ENCODE peak calls at places on chromosome 20, in nine cellular contexts. S, B, Y, M, N, X, Q, Z and O are unnamed samples.

GRCh38 chr20:23441850-23442313 is 2.4 kb downstream of the CSTL1 start:
- DNase-seq in N (peak; percentile 84), Z (peak; percentile 32), X (peak; percentile 81), Q (peak; percentile 91), S (peak; percentile 94), B (peak; percentile 65), Y (peak; percentile 92), M (peak; percentile 87), O (peak; percentile 73)

GRCh38 chr20:39258253-39258652 is 296.1 kb downstream of the DHX35 start:
- DNase-seq in Q (no peak), S (no peak), Z (no peak), Y (no peak), M (no peak), B (no peak), N (no peak), X (no peak), O (no peak)

GRCh38 chr20:14885661-14886060 is 548.2 kb upstream of the FLRT3 start:
- DNase-seq in Q (no peak), M (no peak), Y (no peak), Z (no peak), B (no peak), X (no peak), N (no peak), S (peak; percentile 82), O (no peak)

GRCh38 chr20:33653900-33654596 is 8.1 kb upstream of the C20orf144 start:
- DNase-seq in X (no peak), M (no peak), Y (peak; percentile 77), S (peak; percentile 62), Z (no peak), B (peak; percentile 34), Q (no peak), N (no peak), O (peak; percentile 94)

GRCh38 chr20:11155156-11155805 is 481.5 kb upstream of the JAG1 start:
- DNase-seq in M (no peak), N (no peak), Z (no peak), S (peak; percentile 74), X (no peak), B (no peak), Y (no peak), Q (no peak), O (no peak)

GRCh38 chr20:47502801-47503239 is 1.1 kb downstream of the NCOA3 start:
- DNase-seq in S (peak; percentile 63), B (peak; percentile 50), Z (peak; percentile 33), Q (peak; percentile 34), N (peak; percentile 52), X (peak; percentile 54), Y (no peak), M (peak; percentile 9), O (peak; percentile 32)

GRCh38 chr20:5353624-5354496 is 37.1 kb upstream of the PROKR2 start:
- DNase-seq in M (no peak), X (no peak), B (peak; percentile 67), N (no peak), Y (no peak), Q (no peak), Z (peak; percentile 52), S (peak; percentile 69), O (no peak)

GRCh38 chr20:20731945-20732296 is 19.5 kb upstream of the RALGAPA2 start:
- DNase-seq in S (no peak), X (no peak), Z (peak; percentile 37), Y (no peak), Q (no peak), B (peak; percentile 70), N (no peak), M (no peak), O (no peak)

GRCh38 chr20:10172998-10173655 is 45.5 kb upstream of the SNAP25 start:
- DNase-seq in X (no peak), M (no peak), Y (no peak), Z (no peak), N (no peak), S (no peak), B (no peak), Q (no peak), O (no peak)

GRCh38 chr20:3307695-3308094 is 68.7 kb upstream of the SLC4A11 start:
- DNase-seq in M (no peak), Y (no peak), Z (no peak), N (no peak), X (peak; percentile 6), B (no peak), Q (no peak), S (no peak), O (no peak)

GRCh38 chr20:41119593-41120561 is 17.5 kb upstream of the PLCG1 start:
- DNase-seq in N (peak; percentile 52), Q (no peak), M (no peak), S (peak; percentile 86), Z (no peak), X (no peak), B (no peak), Y (no peak), O (no peak)

GRCh38 chr20:21528870-21529269 is 15.0 kb upstream of the NKX2-2 start:
- DNase-seq in X (no peak), N (no peak), Z (no peak), Q (no peak), M (no peak), Y (peak; percentile 12), B (no peak), S (no peak), O (no peak)

GRCh38 chr20:8305449-8305978 is 173.4 kb downstream of the PLCB1 start:
- DNase-seq in Q (peak; percentile 75), B (peak; percentile 58), M (peak; percentile 53), S (peak; percentile 81), Z (no peak), Y (peak; percentile 89), N (peak; percentile 83), X (peak; percentile 43), O (peak; percentile 71)

GRCh38 chr20:61252601-61253263 is 671 bp downstream of the CDH4 start:
- DNase-seq in Q (peak; percentile 36), Y (no peak), N (no peak), M (no peak), X (peak; percentile 33), S (no peak), Z (no peak), B (peak; percentile 32), O (no peak)

GRCh38 chr20:17863577-17864292 is 104.9 kb downstream of the SNX5 start:
- DNase-seq in M (no peak), B (no peak), Q (no peak), N (peak; percentile 100), X (peak; percentile 84), Y (no peak), Z (peak; percentile 27), S (no peak), O (peak; percentile 94)

GRCh38 chr20:50992336-50992732 is 30.6 kb downstream of the KCNG1 start:
- DNase-seq in M (no peak), Q (no peak), B (peak; percentile 86), X (no peak), Z (no peak), N (no peak), S (no peak), Y (peak; percentile 73), O (no peak)
- H3K9ac ChIP-seq in M (no peak overlapping the region), Q (no peak overlapping the region), B (no peak overlapping the region), X (no peak overlapping the region), Z (no peak overlapping the region), N (no peak overlapping the region), S (no peak overlapping the region), Y (no peak overlapping the region), O (no peak overlapping the region)

DNA sequence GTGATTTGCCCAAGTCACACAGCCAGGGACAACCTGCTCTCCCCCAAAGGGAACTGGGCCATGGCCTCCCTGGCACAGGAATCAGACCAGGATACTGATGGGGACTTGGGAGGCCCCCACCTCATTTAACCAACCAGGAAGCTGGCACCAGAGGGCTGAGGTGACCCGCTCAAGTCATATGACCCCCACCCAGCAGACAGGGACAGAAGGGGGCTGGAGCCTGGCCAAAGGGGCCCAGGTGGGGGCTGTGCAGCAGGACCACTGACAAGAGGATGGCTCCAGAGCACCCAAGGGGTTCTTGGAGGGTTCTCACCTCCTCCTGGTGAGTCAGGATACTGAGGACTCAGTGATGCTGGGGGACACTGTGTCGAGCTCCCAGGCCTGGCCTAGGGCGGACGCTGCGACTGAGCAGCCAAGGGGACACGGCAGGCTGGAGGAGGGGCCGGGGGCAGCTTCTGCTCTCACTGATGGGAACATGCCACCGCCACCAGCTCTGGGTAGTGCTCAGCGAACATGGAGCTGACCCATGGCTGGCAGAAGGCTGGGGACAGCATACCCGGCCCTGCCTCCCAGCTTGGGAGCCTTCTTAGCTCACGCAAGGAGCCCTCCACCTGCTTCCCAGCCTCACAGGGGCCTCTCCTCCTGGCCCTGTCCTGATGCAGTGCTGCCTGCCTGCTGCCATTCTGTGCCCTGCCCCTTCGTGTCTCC is 1.2 kb downstream of the CST7 start:
- DNase-seq in Q (no peak), Z (no peak), M (no peak), N (no peak), X (no peak), B (no peak), Y (peak; percentile 22), S (no peak), O (peak; percentile 16)
- H3K9ac ChIP-seq in Q (no peak overlapping the region), Z (no peak overlapping the region), M (no peak overlapping the region), N (no peak overlapping the region), X (no peak overlapping the region), B (no peak overlapping the region), Y (no peak overlapping the region), S (no peak overlapping the region), O (peak overlapping the region; percentile 40)

GRCh38 chr20:46142124-46142523 is 24.0 kb downstream of the CD40 start:
- DNase-seq in Q (peak; percentile 38), S (no peak), Y (no peak), N (no peak), X (no peak), B (no peak), Z (no peak), M (no peak), O (no peak)

GRCh38 chr20:46139243-46139889 is 21.3 kb downstream of the CD40 start:
- DNase-seq in N (no peak), S (no peak), Y (no peak), Z (no peak), B (no peak), X (no peak), Q (peak; percentile 72), M (no peak), O (no peak)

GRCh38 chr20:46137816-46138215 is 19.7 kb downstream of the CD40 start:
- DNase-seq in S (no peak), Q (no peak), N (no peak), M (no peak), Z (no peak), B (no peak), X (no peak), Y (no peak), O (no peak)

GRCh38 chr20:46135856-46136633 is 17.9 kb downstream of the CD40 start:
- DNase-seq in Y (no peak), S (no peak), Q (peak; percentile 84), M (peak; percentile 45), Z (no peak), B (no peak), X (no peak), N (no peak), O (no peak)

GRCh38 chr20:46139908-46140482 is 21.9 kb downstream of the CD40 start:
- DNase-seq in S (no peak), Q (peak; percentile 41), B (peak; percentile 80), M (no peak), X (no peak), Y (no peak), N (no peak), Z (no peak), O (no peak)
- H3K9ac ChIP-seq in S (no peak overlapping the region), Q (no peak overlapping the region), B (no peak overlapping the region), M (no peak overlapping the region), X (no peak overlapping the region), Y (no peak overlapping the region), N (no peak overlapping the region), Z (no peak overlapping the region), O (no peak overlapping the region)

DNA sequence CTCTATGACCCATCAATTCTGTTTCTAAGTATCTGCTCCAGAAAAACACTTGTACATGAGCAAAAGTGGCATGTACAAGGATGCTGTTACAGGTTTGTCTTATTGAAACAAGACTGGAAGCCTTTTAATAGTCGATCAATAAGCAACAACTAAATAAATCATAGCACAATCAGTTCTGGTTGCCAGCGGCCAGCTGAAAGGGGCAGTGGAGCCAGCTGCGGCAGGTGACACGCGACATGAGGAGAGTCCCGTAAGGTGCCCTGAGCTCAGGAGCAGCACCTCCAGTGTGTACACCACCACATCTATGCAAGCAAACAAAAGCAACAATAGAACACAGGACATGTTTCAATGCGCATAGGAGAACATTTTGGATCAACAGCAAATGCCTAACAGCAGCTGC is 20.7 kb upstream of the NNAT start:
- DNase-seq in S (no peak), N (no peak), Z (no peak), X (no peak), Y (peak; percentile 17), B (no peak), M (no peak), Q (no peak), O (no peak)
- H3K9ac ChIP-seq in S (no peak overlapping the region), N (no peak overlapping the region), Z (no peak overlapping the region), X (no peak overlapping the region), Y (no peak overlapping the region), B (no peak overlapping the region), M (no peak overlapping the region), Q (no peak overlapping the region), O (no peak overlapping the region)